ENCODE peak calls at places on chromosomes 3 and 15, in five cellular contexts. M is HepG2, I is H1, N is K562, K is GM12891. U is an unnamed sample.
A peak's percentile ranks its signal among the peaks of the same experiment; 100 is the strongest.

GRCh38 chr3:13338996-13339395 is 81.1 kb downstream of the NUP210 start:
- DNase-seq in M (no peak), I (no peak), N (peak; percentile 23), K (no peak), U (no peak)

GRCh38 chr3:12588039-12588673 is 31.3 kb downstream of the MKRN2 start:
- DNase-seq in M (no peak), I (no peak), N (no peak), K (no peak), U (no peak)

GRCh38 chr15:49103002-49103401 is 52.4 kb downstream of the COPS2 start:
- DNase-seq in M (no peak), I (no peak), N (no peak), K (no peak), U (no peak)

GRCh38 chr15:99438691-99439523 is 126.9 kb upstream of the MEF2A start:
- DNase-seq in M (no peak), I (no peak), N (no peak), K (no peak), U (no peak)

GRCh38 chr15:80549712-80550111 is 145.4 kb upstream of the ABHD17C start:
- DNase-seq in M (no peak), I (no peak), N (no peak), K (no peak), U (no peak)

GRCh38 chr15:49831206-49831965 is 210.5 kb downstream of the DTWD1 start:
- DNase-seq in M (no peak), I (no peak), N (no peak), K (no peak), U (no peak)

GRCh38 chr3:45712434-45713110 is 23.4 kb downstream of the SACM1L start:
- DNase-seq in M (no peak), I (no peak), N (no peak), K (no peak), U (no peak)

GRCh38 chr15:76565366-76565765 is 228.8 kb downstream of the ISL2 start:
- DNase-seq in M (no peak), I (no peak), N (no peak), K (no peak), U (no peak)

GRCh38 chr3:112390783-112391641 is 58.1 kb downstream of the CD200 start:
- DNase-seq in M (no peak), I (peak; percentile 38), N (no peak), K (no peak), U (no peak)

GRCh38 chr15:95761742-95762141 is 568.8 kb upstream of the NR2F2 start:
- DNase-seq in M (no peak), I (no peak), N (no peak), K (no peak), U (no peak)

GRCh38 chr15:83694538-83694937 is 40.6 kb downstream of the ADAMTSL3 start:
- DNase-seq in M (no peak), I (no peak), N (no peak), K (no peak), U (no peak)

GRCh38 chr3:36957862-36958686 is 13.2 kb upstream of the TRANK1 start:
- DNase-seq in M (no peak), I (no peak), N (peak; percentile 96), K (no peak), U (no peak)

GRCh38 chr3:198071602-198072285 is 111.7 kb downstream of the LMLN start:
- DNase-seq in M (peak; percentile 59), I (no peak), N (peak; percentile 68), K (no peak), U (no peak)

GRCh38 chr3:169772951-169773816 is at the start of gene MYNN:
- DNase-seq in M (peak; percentile 81), I (peak; percentile 60), N (peak; percentile 95), K (peak; percentile 52), U (peak; percentile 62)

GRCh38 chr3:169769287-169770181 is at the start of gene ACTRT3:
- DNase-seq in M (peak; percentile 39), I (no peak), N (no peak), K (peak; percentile 45), U (peak; percentile 43)

GRCh38 chr3:169771651-169772529 is 1.3 kb upstream of the MYNN start:
- DNase-seq in M (peak; percentile 79), I (no peak), N (peak; percentile 83), K (no peak), U (no peak)

GRCh38 chr3:169774186-169774585 is 990 bp downstream of the MYNN start:
- DNase-seq in M (no peak), I (no peak), N (no peak), K (no peak), U (no peak)

GRCh38 chr3:169772530-169772950 is 656 bp upstream of the MYNN start:
- DNase-seq in M (peak; percentile 78), I (no peak), N (peak; percentile 80), K (no peak), U (no peak)
- TF ChIP-seq POLR2AphosphoS5 in M (peak; percentile 29), I (no peak), N (no peak), K (no peak), U (no peak)

DNA sequence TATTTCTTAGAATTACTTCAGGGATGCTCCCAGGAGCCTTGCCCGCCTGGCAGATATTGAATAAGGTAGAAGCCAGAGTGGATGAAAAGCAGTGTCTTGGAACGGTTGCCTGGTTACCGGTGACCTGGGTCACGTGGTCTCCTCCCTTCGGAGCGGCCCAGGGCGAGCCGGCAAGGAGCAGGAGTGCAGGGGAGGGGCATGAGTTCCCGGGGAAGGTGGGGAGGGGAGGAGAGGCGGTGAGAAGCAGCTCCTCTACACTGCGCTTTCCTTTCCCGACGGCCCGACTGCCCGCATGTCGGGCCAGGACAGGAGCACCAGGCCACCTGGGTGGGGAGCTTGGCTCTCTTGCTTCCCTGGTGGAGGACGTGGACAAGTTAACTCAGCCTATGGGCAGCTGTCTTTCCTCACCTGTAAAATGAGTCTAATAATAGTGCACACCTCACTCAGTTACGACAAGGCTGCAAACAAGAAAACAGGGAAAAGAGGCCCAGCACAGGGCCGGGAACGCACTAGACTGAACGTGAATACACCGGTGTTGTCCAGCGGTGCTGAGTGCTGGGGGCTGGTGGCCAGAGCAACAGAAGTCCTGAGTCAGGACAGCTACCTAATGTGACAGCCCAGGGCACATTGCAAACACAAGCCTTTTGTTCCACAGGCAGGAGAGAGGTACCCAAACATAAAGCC is 198.3 kb downstream of the ADAMTS9 start:
- DNase-seq in M (no peak), I (peak; percentile 68), N (peak; percentile 9), K (no peak), U (no peak)
- TF ChIP-seq TAF1 in M (no peak), I (no peak), N (no peak), K (no peak), U (no peak)

GRCh38 chr3:123385981-123386380 is 62.9 kb downstream of the ADCY5 start:
- DNase-seq in M (no peak), I (no peak), N (no peak), K (no peak), U (no peak)
- TF ChIP-seq POLR2A in M (no peak), I (no peak), N (no peak), K (no peak), U (no peak)

DNA sequence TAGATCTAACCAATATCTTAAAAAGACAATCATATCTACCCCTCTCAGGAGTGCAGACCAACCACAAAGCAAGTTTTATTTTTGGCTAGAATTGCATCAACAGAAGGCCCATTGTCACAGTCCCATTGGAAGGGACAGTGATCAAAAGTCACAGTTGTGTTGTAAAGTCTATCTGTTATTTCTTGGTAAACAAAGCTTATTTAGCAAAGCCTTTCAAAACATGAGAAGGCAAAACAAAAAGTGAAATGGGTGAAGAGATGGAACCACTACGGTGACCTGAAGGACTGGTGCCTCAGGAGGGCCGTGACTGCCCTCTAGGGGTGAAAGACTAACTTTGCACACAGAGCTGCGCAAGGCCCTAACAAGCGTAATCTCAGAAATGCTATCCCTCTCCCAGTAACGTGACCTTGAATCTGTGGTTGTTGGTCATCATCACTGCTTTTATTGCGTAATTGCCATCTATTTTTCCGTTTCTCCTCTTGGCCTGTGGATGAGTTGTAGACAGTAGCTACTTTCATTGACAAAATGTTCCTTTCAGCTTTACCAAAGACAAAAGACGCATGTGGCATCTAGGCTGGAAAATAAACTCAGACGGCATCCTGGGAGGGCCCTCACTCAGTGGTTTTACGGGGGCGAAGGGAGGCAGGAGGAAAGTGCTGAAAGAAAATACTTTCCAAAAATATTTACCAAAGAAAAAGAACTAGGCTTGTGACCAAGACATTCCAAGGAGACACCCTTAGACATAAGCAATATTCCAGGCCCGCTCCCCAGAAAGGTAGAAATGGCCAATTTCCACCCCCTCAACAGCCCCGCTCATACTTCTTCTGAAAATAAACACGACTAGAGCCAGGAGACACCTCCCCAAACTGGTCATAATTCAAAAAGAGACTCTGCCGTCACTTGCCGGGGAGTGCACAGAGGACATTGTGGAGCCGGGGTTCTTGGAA is 79.4 kb downstream of the FRMD4B start:
- DNase-seq in M (peak; percentile 80), I (no peak), N (peak; percentile 70), K (no peak), U (peak; percentile 25)
- TF ChIP-seq POLR2AphosphoS5 in M (no peak), I (no peak), N (no peak), K (no peak), U (no peak)

DNA sequence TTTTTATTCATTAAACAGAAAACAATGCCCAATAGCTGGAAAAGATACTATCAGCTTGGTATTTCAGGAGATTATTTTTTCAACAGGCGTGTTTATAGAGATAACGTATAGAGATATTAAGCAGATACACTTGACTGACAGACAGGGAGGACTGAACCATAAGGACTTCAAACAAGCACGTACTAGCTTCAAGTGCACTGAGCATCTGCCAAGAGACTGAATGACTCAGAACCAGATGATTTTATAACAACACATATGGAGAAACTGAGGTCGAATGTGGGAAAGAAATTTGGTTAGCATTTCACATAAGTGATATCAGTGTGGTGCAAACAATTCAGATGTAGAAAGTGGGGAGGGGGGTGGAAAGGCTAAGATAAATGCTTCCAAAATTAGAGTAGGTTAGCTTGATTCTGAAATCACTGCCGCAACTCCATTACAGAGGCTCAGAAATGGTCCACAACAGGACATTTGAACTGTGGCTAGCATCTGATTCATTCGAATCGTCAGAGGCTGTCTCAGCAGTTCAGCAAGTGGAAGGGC is 103.5 kb downstream of the SEMA6D start:
- DNase-seq in M (no peak), I (no peak), N (no peak), K (no peak), U (no peak)
- TF ChIP-seq TAF1 in M (no peak), I (no peak), N (no peak), K (no peak), U (no peak)

GRCh38 chr15:40090774-40091455 is 17.8 kb downstream of the BMF start:
- DNase-seq in M (no peak), I (no peak), N (no peak), K (no peak), U (no peak)

GRCh38 chr15:40093224-40093842 is 15.3 kb downstream of the BMF start:
- DNase-seq in M (no peak), I (no peak), N (no peak), K (no peak), U (no peak)

GRCh38 chr15:40091861-40092415 is 16.7 kb downstream of the BMF start:
- DNase-seq in M (no peak), I (no peak), N (no peak), K (no peak), U (no peak)

GRCh38 chr15:40094156-40094555 is 14.5 kb downstream of the BMF start:
- DNase-seq in M (no peak), I (no peak), N (no peak), K (no peak), U (no peak)

GRCh38 chr15:40092416-40093223 is 16.1 kb downstream of the BMF start:
- DNase-seq in M (peak; percentile 84), I (no peak), N (no peak), K (no peak), U (no peak)
- TF ChIP-seq POLR2A in M (peak; percentile 46), I (no peak), N (no peak), K (no peak), U (no peak)

GRCh38 chr15:45634442-45635190 is at the start of gene SQOR:
- DNase-seq in M (peak; percentile 68), I (no peak), N (no peak), K (peak; percentile 50), U (peak; percentile 58)
- TF ChIP-seq POLR2AphosphoS5 in M (peak; percentile 66), I (no peak), N (no peak), K (peak; percentile 40), U (peak; percentile 32)

GRCh38 chr15:74543583-74543982 is 2.6 kb downstream of the ARID3B start:
- DNase-seq in M (no peak), I (no peak), N (peak; percentile 28), K (no peak), U (no peak)
- TF ChIP-seq TAF1 in M (no peak), I (no peak), N (no peak), K (no peak), U (no peak)